ENCODE peak calls at places on chromosomes 2 and 18, in six cellular contexts. T is cerebellum; L is AG09319; O is psoas muscle; J is endothelial cell; A is activated CD4-positive, CD25-positive, alpha-beta regulatory T cell. N is an unnamed sample.

GRCh38 chr2:47737191-47737975 is 45.6 kb upstream of the MSH6 start:
- DNase-seq in T (no peak), L (no peak), O (no peak), J (no peak), A (no peak), N (no peak)

GRCh38 chr18:22001912-22002487 is 167.4 kb upstream of the GATA6 start:
- DNase-seq in T (no peak), L (no peak), O (no peak), J (no peak), A (no peak), N (no peak)

GRCh38 chr2:71816815-71817214 is 330.8 kb downstream of the CYP26B1 start:
- DNase-seq in T (no peak), L (no peak), O (no peak), J (no peak), A (no peak), N (no peak)

GRCh38 chr2:43233218-43234212 is 7.1 kb upstream of the ZFP36L2 start:
- DNase-seq in T (no peak), L (no peak), O (no peak), J (no peak), A (no peak), N (no peak)

GRCh38 chr2:195563857-195564512 is 93.0 kb upstream of the SLC39A10 start:
- DNase-seq in T (no peak), L (peak), O (no peak), J (no peak), A (no peak), N (no peak)

GRCh38 chr18:61855127-61855991 is 37.4 kb downstream of the RNF152 start:
- DNase-seq in T (peak), L (no peak), O (no peak), J (no peak), A (no peak), N (peak)

GRCh38 chr2:85888020-85888744 is 608 bp downstream of the ST3GAL5 start:
- DNase-seq in T (peak), L (no peak), O (peak), J (peak), A (no peak), N (peak)

GRCh38 chr18:76445275-76445674 is 49.8 kb downstream of the ZNF516 start:
- DNase-seq in T (no peak), L (peak), O (no peak), J (no peak), A (no peak), N (no peak)

N was measured in left cardiac atrium.